ENCODE peak calls at places on chromosomes 6 and 20, in six cellular contexts. One of them, this sample, is unnamed.

GRCh38 chr6:22095886-22096285 is 200.9 kb downstream of the PRL start:
- DNase-seq in GM12891: no peak
- DNase-seq in GM12878: no peak
- DNase-seq in sigmoid colon: no peak
- DNase-seq in suprapubic skin: no peak
- DNase-seq in stomach: no peak
- DNase-seq in this sample: no peak

GRCh38 chr6:33123181-33123580 is 47.4 kb downstream of the HLA-DPB1 start:
- DNase-seq in GM12878: no peak
- DNase-seq in suprapubic skin: no peak
- DNase-seq in GM12891: no peak
- DNase-seq in sigmoid colon: no peak
- DNase-seq in stomach: no peak
- DNase-seq in this sample: no peak

GRCh38 chr6:92047886-92048285 is 1371.5 kb downstream of the EPHA7 start:
- DNase-seq in sigmoid colon: no peak
- DNase-seq in GM12891: no peak
- DNase-seq in stomach: no peak
- DNase-seq in suprapubic skin: no peak
- DNase-seq in GM12878: no peak
- DNase-seq in this sample: no peak

GRCh38 chr20:47137231-47137865 is 219.2 kb downstream of the ZMYND8 start:
- DNase-seq in sigmoid colon: no peak
- DNase-seq in GM12878: no peak
- DNase-seq in stomach: no peak
- DNase-seq in suprapubic skin: no peak
- DNase-seq in GM12891: no peak
- DNase-seq in this sample: no peak

GRCh38 chr6:37624121-37624520 is 73.6 kb downstream of the MDGA1 start:
- DNase-seq in sigmoid colon: no peak
- DNase-seq in GM12891: no peak
- DNase-seq in GM12878: no peak
- DNase-seq in stomach: no peak
- DNase-seq in suprapubic skin: no peak
- DNase-seq in this sample: no peak

GRCh38 chr20:43820742-43821330 is 93.8 kb upstream of the TOX2 start:
- DNase-seq in GM12878: no peak
- DNase-seq in suprapubic skin: no peak
- DNase-seq in stomach: no peak
- DNase-seq in sigmoid colon: peak
- DNase-seq in GM12891: no peak
- DNase-seq in this sample: no peak

GRCh38 chr6:116945809-116946208 is 68.8 kb downstream of the RFX6 start:
- DNase-seq in suprapubic skin: no peak
- DNase-seq in stomach: no peak
- DNase-seq in sigmoid colon: no peak
- DNase-seq in GM12878: no peak
- DNase-seq in GM12891: no peak
- DNase-seq in this sample: no peak

GRCh38 chr6:166312832-166313231 is 4.6 kb upstream of the PRR18 start:
- DNase-seq in stomach: no peak
- DNase-seq in suprapubic skin: no peak
- DNase-seq in GM12878: no peak
- DNase-seq in GM12891: no peak
- DNase-seq in sigmoid colon: no peak
- DNase-seq in this sample: no peak

GRCh38 chr6:105601541-105602174 is 198.8 kb upstream of the PREP start:
- DNase-seq in suprapubic skin: peak
- DNase-seq in sigmoid colon: peak
- DNase-seq in GM12891: no peak
- DNase-seq in GM12878: peak
- DNase-seq in stomach: peak
- DNase-seq in this sample: peak

GRCh38 chr20:51801220-51801991 is 915 bp downstream of the SALL4 start:
- DNase-seq in stomach: peak
- DNase-seq in suprapubic skin: no peak
- DNase-seq in GM12878: no peak
- DNase-seq in sigmoid colon: no peak
- DNase-seq in GM12891: no peak
- DNase-seq in this sample: no peak

GRCh38 chr6:31128093-31128676 is 7.9 kb upstream of the CDSN start:
- DNase-seq in sigmoid colon: no peak
- DNase-seq in stomach: peak
- DNase-seq in suprapubic skin: no peak
- DNase-seq in GM12878: peak
- DNase-seq in GM12891: peak
- DNase-seq in this sample: peak

GRCh38 chr6:18154507-18155272 is at the start of gene TPMT:
- DNase-seq in GM12878: no peak
- DNase-seq in sigmoid colon: peak
- DNase-seq in stomach: peak
- DNase-seq in suprapubic skin: no peak
- DNase-seq in GM12891: no peak
- DNase-seq in this sample: peak

GRCh38 chr20:50399003-50399916 is 110.9 kb upstream of the PTPN1 start:
- DNase-seq in stomach: peak
- DNase-seq in GM12891: no peak
- DNase-seq in suprapubic skin: no peak
- DNase-seq in sigmoid colon: peak
- DNase-seq in GM12878: no peak
- DNase-seq in this sample: peak

GRCh38 chr6:21742238-21742660 is 148.7 kb downstream of the SOX4 start:
- DNase-seq in GM12891: no peak
- DNase-seq in stomach: no peak
- DNase-seq in sigmoid colon: no peak
- DNase-seq in GM12878: no peak
- DNase-seq in suprapubic skin: no peak
- DNase-seq in this sample: no peak

GRCh38 chr20:45189861-45190260 is 15.2 kb downstream of the PI3 start:
- DNase-seq in GM12891: no peak
- DNase-seq in sigmoid colon: no peak
- DNase-seq in GM12878: no peak
- DNase-seq in suprapubic skin: no peak
- DNase-seq in stomach: no peak
- DNase-seq in this sample: no peak
- TF ChIP-seq POLR2AphosphoS5 in GM12891: no peak
- TF ChIP-seq POLR2AphosphoS5 in sigmoid colon: no peak
- TF ChIP-seq POLR2AphosphoS5 in GM12878: no peak
- TF ChIP-seq POLR2AphosphoS5 in suprapubic skin: no peak
- TF ChIP-seq POLR2AphosphoS5 in stomach: no peak
- TF ChIP-seq POLR2AphosphoS5 in this sample: no peak

GRCh38 chr20:63628246-63628975 is 1.5 kb upstream of the GMEB2 start:
- DNase-seq in stomach: peak
- DNase-seq in sigmoid colon: peak
- DNase-seq in GM12878: peak
- DNase-seq in GM12891: no peak
- DNase-seq in suprapubic skin: no peak
- DNase-seq in this sample: peak

GRCh38 chr20:63627700-63628245 is 872 bp upstream of the GMEB2 start:
- DNase-seq in sigmoid colon: no peak
- DNase-seq in GM12878: no peak
- DNase-seq in suprapubic skin: peak
- DNase-seq in stomach: no peak
- DNase-seq in GM12891: no peak
- DNase-seq in this sample: no peak

GRCh38 chr20:63625771-63626423 is 1.0 kb downstream of the GMEB2 start:
- DNase-seq in sigmoid colon: no peak
- DNase-seq in GM12878: no peak
- DNase-seq in stomach: no peak
- DNase-seq in suprapubic skin: no peak
- DNase-seq in GM12891: no peak
- DNase-seq in this sample: peak

GRCh38 chr20:63627129-63627699 is 313 bp upstream of the GMEB2 start:
- DNase-seq in GM12891: peak
- DNase-seq in suprapubic skin: peak
- DNase-seq in stomach: peak
- DNase-seq in sigmoid colon: peak
- DNase-seq in GM12878: peak
- DNase-seq in this sample: peak

DNA sequence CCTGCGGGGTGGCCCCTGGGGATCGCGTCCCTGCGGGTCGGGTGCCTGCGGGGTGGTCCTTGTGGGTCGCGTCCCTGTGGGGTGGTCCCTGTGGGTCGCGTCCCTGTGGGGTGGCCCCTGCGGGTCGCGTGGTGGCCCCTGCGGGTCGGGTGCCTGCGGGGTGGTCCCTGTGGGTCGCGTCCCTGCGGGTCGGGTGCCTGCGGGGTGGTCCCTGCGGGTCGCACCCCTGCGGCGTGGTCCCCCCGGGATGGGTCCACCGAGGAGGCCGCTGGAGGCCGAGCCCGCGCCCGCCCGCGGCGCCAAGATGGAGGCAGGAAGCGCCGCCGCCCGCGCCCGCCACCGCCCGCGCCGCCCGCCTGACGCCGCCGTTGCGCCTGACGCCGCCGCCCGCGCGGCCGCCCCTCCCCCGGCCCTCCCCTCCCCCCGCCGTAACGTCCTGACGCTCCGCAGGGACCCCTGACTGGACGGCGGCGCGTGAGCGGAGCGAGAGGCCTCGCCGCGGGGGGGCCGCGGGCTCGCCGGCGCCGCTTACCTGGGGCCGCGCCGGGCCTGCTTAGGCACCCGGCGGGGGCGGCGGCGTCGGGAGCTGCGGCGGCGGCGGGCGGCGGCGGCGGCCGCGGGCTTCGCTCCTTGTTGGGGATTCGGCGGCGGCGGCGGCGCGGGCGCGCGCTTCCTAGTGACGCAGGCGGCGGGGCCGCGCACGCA is at the start of gene GMEB2:
- DNase-seq in GM12878: no peak
- DNase-seq in sigmoid colon: peak
- DNase-seq in suprapubic skin: peak
- DNase-seq in GM12891: peak
- DNase-seq in stomach: peak
- DNase-seq in this sample: peak
- TF ChIP-seq POLR2AphosphoS5 in GM12878: no peak
- TF ChIP-seq POLR2AphosphoS5 in sigmoid colon: no peak
- TF ChIP-seq POLR2AphosphoS5 in suprapubic skin: no peak
- TF ChIP-seq POLR2AphosphoS5 in GM12891: peak
- TF ChIP-seq POLR2AphosphoS5 in stomach: peak
- TF ChIP-seq POLR2AphosphoS5 in this sample: peak

GRCh38 chr6:44237021-44237812 is 9.7 kb upstream of the HSP90AB1 start:
- DNase-seq in sigmoid colon: peak
- DNase-seq in suprapubic skin: peak
- DNase-seq in stomach: peak
- DNase-seq in GM12878: no peak
- DNase-seq in GM12891: no peak
- DNase-seq in this sample: peak
- TF ChIP-seq POLR2AphosphoS5 in sigmoid colon: peak
- TF ChIP-seq POLR2AphosphoS5 in suprapubic skin: no peak
- TF ChIP-seq POLR2AphosphoS5 in stomach: peak
- TF ChIP-seq POLR2AphosphoS5 in GM12878: no peak
- TF ChIP-seq POLR2AphosphoS5 in GM12891: no peak
- TF ChIP-seq POLR2AphosphoS5 in this sample: peak

GRCh38 chr20:34815636-34816035 is 9.8 kb downstream of the NCOA6 start:
- DNase-seq in GM12891: no peak
- DNase-seq in GM12878: no peak
- DNase-seq in stomach: no peak
- DNase-seq in sigmoid colon: no peak
- DNase-seq in suprapubic skin: no peak
- DNase-seq in this sample: no peak
- TF ChIP-seq POLR2AphosphoS5 in GM12891: no peak
- TF ChIP-seq POLR2AphosphoS5 in GM12878: no peak
- TF ChIP-seq POLR2AphosphoS5 in stomach: no peak
- TF ChIP-seq POLR2AphosphoS5 in sigmoid colon: no peak
- TF ChIP-seq POLR2AphosphoS5 in suprapubic skin: no peak
- TF ChIP-seq POLR2AphosphoS5 in this sample: no peak

GRCh38 chr6:163355471-163355991 is 59.0 kb upstream of the QKI start:
- DNase-seq in sigmoid colon: peak
- DNase-seq in suprapubic skin: no peak
- DNase-seq in GM12878: no peak
- DNase-seq in GM12891: no peak
- DNase-seq in stomach: no peak
- DNase-seq in this sample: no peak
- TF ChIP-seq POLR2AphosphoS5 in sigmoid colon: no peak
- TF ChIP-seq POLR2AphosphoS5 in suprapubic skin: no peak
- TF ChIP-seq POLR2AphosphoS5 in GM12878: no peak
- TF ChIP-seq POLR2AphosphoS5 in GM12891: no peak
- TF ChIP-seq POLR2AphosphoS5 in stomach: no peak
- TF ChIP-seq POLR2AphosphoS5 in this sample: no peak

GRCh38 chr6:11806561-11807317 is 28.1 kb upstream of the ADTRP start:
- DNase-seq in sigmoid colon: no peak
- DNase-seq in GM12891: no peak
- DNase-seq in suprapubic skin: no peak
- DNase-seq in GM12878: no peak
- DNase-seq in stomach: no peak
- DNase-seq in this sample: no peak
- TF ChIP-seq POLR2AphosphoS5 in sigmoid colon: no peak
- TF ChIP-seq POLR2AphosphoS5 in GM12891: no peak
- TF ChIP-seq POLR2AphosphoS5 in suprapubic skin: no peak
- TF ChIP-seq POLR2AphosphoS5 in GM12878: no peak
- TF ChIP-seq POLR2AphosphoS5 in stomach: no peak
- TF ChIP-seq POLR2AphosphoS5 in this sample: no peak

GRCh38 chr6:137013738-137014602 is 30.8 kb downstream of the IL20RA start:
- DNase-seq in stomach: no peak
- DNase-seq in sigmoid colon: no peak
- DNase-seq in GM12878: no peak
- DNase-seq in suprapubic skin: no peak
- DNase-seq in GM12891: no peak
- DNase-seq in this sample: no peak
- TF ChIP-seq POLR2AphosphoS5 in stomach: no peak
- TF ChIP-seq POLR2AphosphoS5 in sigmoid colon: no peak
- TF ChIP-seq POLR2AphosphoS5 in GM12878: no peak
- TF ChIP-seq POLR2AphosphoS5 in suprapubic skin: no peak
- TF ChIP-seq POLR2AphosphoS5 in GM12891: no peak
- TF ChIP-seq POLR2AphosphoS5 in this sample: no peak

GRCh38 chr6:163860194-163861081 is 445.9 kb downstream of the QKI start:
- DNase-seq in sigmoid colon: no peak
- DNase-seq in GM12878: no peak
- DNase-seq in suprapubic skin: no peak
- DNase-seq in stomach: no peak
- DNase-seq in GM12891: no peak
- DNase-seq in this sample: no peak
- TF ChIP-seq POLR2AphosphoS5 in sigmoid colon: no peak
- TF ChIP-seq POLR2AphosphoS5 in GM12878: no peak
- TF ChIP-seq POLR2AphosphoS5 in suprapubic skin: no peak
- TF ChIP-seq POLR2AphosphoS5 in stomach: no peak
- TF ChIP-seq POLR2AphosphoS5 in GM12891: no peak
- TF ChIP-seq POLR2AphosphoS5 in this sample: no peak

DNA sequence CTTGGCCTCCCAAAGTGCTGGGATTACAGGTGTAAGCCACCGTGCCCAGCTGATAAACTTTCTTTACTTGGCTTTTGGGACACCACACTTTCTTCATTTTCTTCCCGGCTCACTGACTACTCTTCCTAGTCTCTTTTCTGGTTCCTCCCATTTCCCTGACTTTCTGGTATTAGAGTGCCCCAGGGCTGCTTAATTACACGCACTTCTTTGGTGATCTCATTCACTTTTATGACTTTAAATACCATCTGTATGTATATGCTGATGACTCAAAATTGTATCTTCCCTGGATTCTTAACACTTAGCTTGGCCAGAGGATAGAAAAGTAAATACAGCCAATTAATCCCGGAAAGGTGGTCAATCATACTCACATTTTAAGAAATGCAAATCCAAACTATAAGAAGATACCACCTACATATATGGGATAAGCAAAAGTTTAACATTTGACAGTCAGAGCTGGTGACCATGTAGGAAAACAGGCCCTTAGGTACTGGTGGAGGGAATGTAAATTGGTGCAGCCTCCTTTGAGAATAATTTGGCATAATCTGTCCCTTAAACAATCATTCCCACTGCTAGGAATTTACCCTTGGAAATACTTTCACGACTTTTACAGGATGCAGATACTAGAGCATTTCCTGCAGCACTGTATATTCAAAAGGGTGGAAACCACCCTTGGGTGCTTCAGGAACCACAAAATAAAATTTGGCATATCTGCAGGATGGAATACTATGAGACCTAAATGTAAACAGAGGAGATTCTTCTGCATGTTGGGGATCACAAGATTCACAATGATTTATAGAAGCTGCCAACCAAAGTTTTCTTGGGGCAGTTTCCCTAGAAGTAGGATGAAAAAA is 9.4 kb upstream of the NANP start:
- DNase-seq in GM12891: no peak
- DNase-seq in stomach: no peak
- DNase-seq in suprapubic skin: no peak
- DNase-seq in GM12878: no peak
- DNase-seq in sigmoid colon: no peak
- DNase-seq in this sample: no peak
- TF ChIP-seq POLR2AphosphoS5 in GM12891: no peak
- TF ChIP-seq POLR2AphosphoS5 in stomach: no peak
- TF ChIP-seq POLR2AphosphoS5 in suprapubic skin: no peak
- TF ChIP-seq POLR2AphosphoS5 in GM12878: no peak
- TF ChIP-seq POLR2AphosphoS5 in sigmoid colon: no peak
- TF ChIP-seq POLR2AphosphoS5 in this sample: no peak